ENCODE peak calls at places on chromosome 21, in six cellular contexts. A is NCI-H1092 treated with DMSO at 0.1 percent for 48 hours, S is HL-60, R is PC-3, G is activated gamma-delta T cell, Z is Daoy. P is an unnamed sample.

GRCh38 chr21:44704636-44705001 is 6.8 kb downstream of the TSPEAR start:
- DNase-seq in A (no peak), S (no peak), R (no peak), G (no peak), Z (no peak), P (peak; percentile 42)

GRCh38 chr21:43574741-43575465 is 84.4 kb downstream of the HSF2BP start:
- DNase-seq in A (no peak), S (peak; percentile 87), R (no peak), G (no peak), Z (no peak), P (no peak)

GRCh38 chr21:19218163-19218562 is 814.6 kb upstream of the TMPRSS15 start:
- DNase-seq in A (no peak), S (no peak), R (no peak), G (no peak), Z (no peak), P (no peak)

GRCh38 chr21:21624674-21625073 is 626.5 kb downstream of the NCAM2 start:
- DNase-seq in A (no peak), S (no peak), R (no peak), G (no peak), Z (no peak), P (no peak)

GRCh38 chr21:37342046-37342632 is 24.4 kb upstream of the DYRK1A start:
- DNase-seq in A (no peak), S (no peak), R (peak; percentile 14), G (no peak), Z (peak; percentile 11), P (no peak)

GRCh38 chr21:33971492-33972013 is 55.9 kb upstream of the ATP5PO start:
- DNase-seq in A (no peak), S (no peak), R (peak; percentile 81), G (no peak), Z (peak; percentile 53), P (no peak)

GRCh38 chr21:26115899-26116298 is 54.7 kb downstream of the APP start:
- DNase-seq in A (peak; percentile 56), S (no peak), R (peak; percentile 54), G (no peak), Z (no peak), P (no peak)

GRCh38 chr21:42093991-42094417 is 22.9 kb downstream of the UMODL1 start:
- DNase-seq in A (no peak), S (no peak), R (peak; percentile 94), G (no peak), Z (peak; percentile 94), P (no peak)

GRCh38 chr21:42021751-42022430 is 11.7 kb upstream of the ZBTB21 start:
- DNase-seq in A (peak; percentile 82), S (no peak), R (no peak), G (no peak), Z (no peak), P (peak; percentile 59)

GRCh38 chr21:27132270-27132669 is 165.4 kb upstream of the ADAMTS5 start:
- DNase-seq in A (no peak), S (no peak), R (no peak), G (no peak), Z (no peak), P (no peak)

GRCh38 chr21:43877936-43878575 is 13.0 kb downstream of the AGPAT3 start:
- DNase-seq in A (no peak), S (no peak), R (no peak), G (no peak), Z (no peak), P (no peak)

GRCh38 chr21:20258542-20258941 is 739.7 kb upstream of the NCAM2 start:
- DNase-seq in A (no peak), S (no peak), R (no peak), G (no peak), Z (no peak), P (no peak)

GRCh38 chr21:36135391-36136094 is 664 bp downstream of the CBR3 start:
- DNase-seq in A (peak; percentile 67), S (peak; percentile 54), R (peak; percentile 90), G (peak; percentile 32), Z (peak; percentile 89), P (peak; percentile 78)

GRCh38 chr21:32545948-32546441 is 39.3 kb downstream of the TCP10L start:
- DNase-seq in A (no peak), S (no peak), R (peak; percentile 53), G (no peak), Z (peak; percentile 23), P (no peak)

GRCh38 chr21:34531399-34531798 is 19.4 kb upstream of the KCNE1 start:
- DNase-seq in A (no peak), S (no peak), R (no peak), G (no peak), Z (no peak), P (no peak)

GRCh38 chr21:28952686-28953085 is 40.0 kb downstream of the LTN1 start:
- DNase-seq in A (no peak), S (no peak), R (peak; percentile 49), G (no peak), Z (no peak), P (no peak)

GRCh38 chr21:45992311-45993209 is 11.0 kb downstream of the COL6A1 start:
- DNase-seq in A (no peak), S (no peak), R (no peak), G (no peak), Z (peak; percentile 7), P (peak; percentile 8)

GRCh38 chr21:44528634-44528995 is 11.4 kb downstream of the KRTAP10-1 start:
- DNase-seq in A (no peak), S (no peak), R (no peak), G (no peak), Z (no peak), P (peak; percentile 3)

GRCh38 chr21:31872452-31873274 is at the start of gene HUNK:
- DNase-seq in A (peak; percentile 68), S (peak; percentile 9), R (no peak), G (no peak), Z (peak; percentile 66), P (peak; percentile 98)